ENCODE peak calls at places on chromosomes 7 and 10, in four cellular contexts. H, B, S and D are unnamed samples. For H3K27me3, the result is how much of the 10 kb centered on the place peaks cover.

GRCh38 chr10:72690071-72690755 is 1.7 kb upstream of the MCU start:
- DNase-seq in H (no peak), B (no peak), S (no peak), D (no peak)

GRCh38 chr10:102421645-102422585 is 1.3 kb downstream of the FBXL15 start:
- DNase-seq in H (peak), B (peak), S (peak), D (peak)

GRCh38 chr7:51123322-51124021 is 193.1 kb downstream of the COBL start:
- DNase-seq in H (peak), B (no peak), S (no peak), D (no peak)

GRCh38 chr7:64884085-64884912 is 18.8 kb upstream of the ZNF273 start:
- DNase-seq in H (no peak), B (no peak), S (peak), D (no peak)

GRCh38 chr10:104642311-104643022 is 1.4 kb downstream of the SORCS3 start:
- DNase-seq in H (no peak), B (no peak), S (no peak), D (no peak)

GRCh38 chr7:135193615-135194081 is 17.7 kb downstream of the WDR91 start:
- DNase-seq in H (no peak), B (no peak), S (no peak), D (peak)

GRCh38 chr10:128055061-128055868 is 71.0 kb downstream of the MKI67 start:
- DNase-seq in H (no peak), B (peak), S (no peak), D (no peak)

GRCh38 chr7:124712017-124712416 is 53.6 kb downstream of the GPR37 start:
- DNase-seq in H (no peak), B (no peak), S (no peak), D (no peak)

GRCh38 chr7:99014113-99014985 is 129.6 kb downstream of the SMURF1 start:
- DNase-seq in H (peak), B (no peak), S (peak), D (peak)

GRCh38 chr10:33099748-33100147 is 141.7 kb upstream of the ITGB1 start:
- DNase-seq in H (no peak), B (no peak), S (no peak), D (no peak)

GRCh38 chr7:25059576-25059975 is 65.5 kb downstream of the CYCS start:
- DNase-seq in H (no peak), B (no peak), S (no peak), D (no peak)

GRCh38 chr10:47264797-47265281 is 35.2 kb upstream of the GDF10 start:
- DNase-seq in H (peak), B (peak), S (no peak), D (no peak)

GRCh38 chr7:77727936-77728701 is 31.9 kb downstream of the RSBN1L start:
- DNase-seq in H (no peak), B (no peak), S (no peak), D (no peak)

GRCh38 chr10:103836776-103837344 is 18.5 kb downstream of the SH3PXD2A start:
- DNase-seq in H (no peak), B (no peak), S (peak), D (no peak)

GRCh38 chr7:143331179-143331825 is 15.4 kb downstream of the CLCN1 start:
- DNase-seq in H (no peak), B (no peak), S (no peak), D (no peak)

GRCh38 chr10:71646051-71646450 is 73.5 kb downstream of the C10orf105 start:
- DNase-seq in H (no peak), B (no peak), S (no peak), D (no peak)

GRCh38 chr10:71646592-71647292 is 72.8 kb downstream of the C10orf105 start:
- DNase-seq in H (no peak), B (no peak), S (no peak), D (no peak)

GRCh38 chr10:71649631-71650030 is 69.9 kb downstream of the C10orf105 start:
- DNase-seq in H (no peak), B (no peak), S (no peak), D (no peak)

GRCh38 chr10:71648595-71649320 is 70.8 kb downstream of the C10orf105 start:
- DNase-seq in H (no peak), B (peak), S (no peak), D (no peak)

DNA sequence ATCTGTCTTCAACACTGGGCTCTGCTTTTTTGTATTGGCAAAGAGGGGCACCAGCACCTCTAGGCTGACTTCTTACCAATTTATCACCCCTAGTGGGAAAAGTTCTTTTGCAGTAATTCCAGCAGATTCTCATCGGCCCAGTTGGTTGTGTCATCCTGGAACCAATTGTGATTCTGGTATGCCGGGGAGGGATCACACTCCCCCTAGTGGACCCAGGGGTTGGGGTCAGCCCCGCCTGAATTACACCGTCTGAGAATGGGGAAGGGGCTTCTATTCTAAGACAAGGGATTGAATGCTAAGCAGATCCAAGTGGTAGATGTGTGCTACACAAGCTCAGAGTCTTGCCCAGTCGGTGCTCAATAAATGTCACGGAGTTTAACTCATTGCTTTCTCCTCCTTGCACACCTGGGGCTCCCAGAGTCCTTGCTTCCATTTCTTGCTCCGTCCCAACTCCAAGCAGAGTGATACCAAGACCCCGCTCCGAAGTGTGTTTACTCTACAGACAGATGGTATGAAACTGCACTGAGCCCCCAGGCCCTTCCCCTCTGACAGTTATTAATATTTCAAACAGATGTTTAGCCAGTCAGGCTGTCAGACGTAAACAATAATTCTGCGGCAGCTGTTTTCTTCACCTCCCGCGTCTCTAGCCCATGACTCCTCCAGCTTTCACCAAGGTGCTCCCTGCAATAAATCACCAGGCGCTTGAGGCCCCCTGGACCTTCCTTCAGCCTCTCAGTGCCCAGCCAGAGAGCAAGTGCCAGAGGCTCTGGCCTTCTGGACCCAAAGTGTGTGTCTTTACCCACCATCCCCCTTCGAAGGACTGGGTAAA is 71.8 kb downstream of the C10orf105 start:
- DNase-seq in H (no peak), B (no peak), S (no peak), D (no peak)
- TF ChIP-seq EP300 in H (no peak), B (no peak), S (no peak), D (no peak)

GRCh38 chr10:44775402-44775741 is 135.8 kb upstream of the TMEM72 start:
- DNase-seq in H (no peak), B (no peak), S (no peak), D (no peak)
- H3K27me3 ChIP-seq in H (under half), B (under half), S (under half), D (under half)

GRCh38 chr10:21724020-21724589 is 190.1 kb downstream of the MLLT10 start:
- DNase-seq in H (no peak), B (no peak), S (no peak), D (no peak)

GRCh38 chr10:21722209-21722608 is 188.2 kb downstream of the MLLT10 start:
- DNase-seq in H (no peak), B (no peak), S (no peak), D (no peak)

GRCh38 chr10:21726601-21727295 is 192.7 kb downstream of the MLLT10 start:
- DNase-seq in H (no peak), B (no peak), S (no peak), D (no peak)

GRCh38 chr10:21727452-21728168 is 193.6 kb downstream of the MLLT10 start:
- DNase-seq in H (no peak), B (peak), S (no peak), D (no peak)

DNA sequence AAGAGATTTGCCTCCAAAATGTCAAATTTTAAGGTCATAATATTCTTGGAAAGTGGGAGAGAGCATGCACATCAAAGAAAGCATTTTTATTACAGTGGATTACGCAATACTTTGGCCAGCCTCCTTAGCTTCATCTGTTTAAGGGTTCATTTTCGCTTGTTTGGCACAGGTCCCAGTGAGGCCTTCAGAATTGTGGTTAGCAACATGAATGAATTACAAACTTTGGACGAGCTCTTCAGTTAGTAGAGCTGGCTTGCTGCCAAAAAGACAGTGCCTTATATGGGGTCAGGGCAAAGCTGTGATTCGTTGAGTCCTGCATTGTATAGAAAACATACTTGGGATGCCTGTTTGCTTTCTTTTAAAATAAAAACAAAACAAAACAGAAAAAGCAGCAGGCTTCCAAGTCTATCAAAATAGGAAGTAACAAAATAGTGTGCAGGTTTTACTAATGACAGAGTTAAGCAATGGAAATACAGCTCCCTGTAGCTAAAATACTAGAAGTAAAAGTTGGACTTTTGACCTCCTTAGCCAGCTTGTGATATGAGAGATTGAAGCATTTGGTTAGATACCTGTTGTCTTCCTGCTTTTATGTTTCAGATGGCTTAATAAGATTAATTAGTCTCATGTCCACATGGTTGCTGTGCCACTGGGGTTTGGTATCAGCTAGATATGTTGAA is 190.8 kb downstream of the MLLT10 start:
- DNase-seq in H (peak), B (peak), S (peak), D (peak)
- TF ChIP-seq EP300 in H (no peak), B (no peak), S (no peak), D (no peak)

GRCh38 chr10:6576326-6576725 is 3.8 kb downstream of the PRKCQ start:
- DNase-seq in H (no peak), B (no peak), S (no peak), D (no peak)
- H3K27me3 ChIP-seq in H (under half), B (under half), S (under half), D (under half)

GRCh38 chr10:61179734-61180133 is 235.7 kb upstream of the RHOBTB1 start:
- DNase-seq in H (no peak), B (no peak), S (no peak), D (no peak)
- TF ChIP-seq EP300 in H (no peak), B (no peak), S (no peak), D (no peak)